ENCODE peak calls at places on chromosome 16, in seven cellular contexts. Q, B, P, M, E, Z and H are unnamed samples.

GRCh38 chr16:6250516-6250915 is 1082.1 kb upstream of the RBFOX1 start:
- DNase-seq in Q (no peak), B (no peak), P (no peak), M (peak; percentile 78), E (no peak), Z (no peak), H (no peak)

GRCh38 chr16:50878536-50878935 is 136.7 kb downstream of the CYLD start:
- DNase-seq in Q (no peak), B (no peak), P (no peak), M (no peak), E (no peak), Z (no peak), H (no peak)

GRCh38 chr16:58636474-58636873 is 6.8 kb upstream of the CNOT1 start:
- DNase-seq in Q (no peak), B (no peak), P (no peak), M (no peak), E (no peak), Z (no peak), H (no peak)

GRCh38 chr16:21203155-21203797 is 8.1 kb downstream of the ZP2 start:
- DNase-seq in Q (no peak), B (no peak), P (no peak), M (no peak), E (no peak), Z (no peak), H (no peak)

GRCh38 chr16:69839798-69840409 is 77.8 kb downstream of the WWP2 start:
- DNase-seq in Q (no peak), B (no peak), P (no peak), M (no peak), E (no peak), Z (no peak), H (no peak)

GRCh38 chr16:12815361-12815760 is 11.7 kb upstream of the CPPED1 start:
- DNase-seq in Q (no peak), B (no peak), P (no peak), M (no peak), E (no peak), Z (no peak), H (no peak)

GRCh38 chr16:83965444-83966152 is 2.4 kb upstream of the NECAB2 start:
- DNase-seq in Q (no peak), B (no peak), P (no peak), M (no peak), E (no peak), Z (no peak), H (no peak)

GRCh38 chr16:21104124-21104860 is 46.4 kb downstream of the DNAH3 start:
- DNase-seq in Q (no peak), B (no peak), P (no peak), M (no peak), E (peak; percentile 68), Z (no peak), H (peak; percentile 18)

GRCh38 chr16:57224651-57225335 is 20.3 kb upstream of the ARL2BP start:
- DNase-seq in Q (no peak), B (no peak), P (no peak), M (no peak), E (no peak), Z (peak; percentile 26), H (no peak)

GRCh38 chr16:30394603-30395154 is 541 bp upstream of the ZNF48 start:
- DNase-seq in Q (no peak), B (no peak), P (peak; percentile 68), M (peak; percentile 71), E (peak; percentile 50), Z (no peak), H (peak; percentile 80)

GRCh38 chr16:68272501-68273209 is 8.3 kb downstream of the SLC7A6 start:
- DNase-seq in Q (no peak), B (no peak), P (no peak), M (peak; percentile 81), E (no peak), Z (no peak), H (no peak)

GRCh38 chr16:17105239-17105721 is 365.5 kb downstream of the XYLT1 start:
- DNase-seq in Q (no peak), B (no peak), P (no peak), M (no peak), E (peak; percentile 2), Z (no peak), H (no peak)

GRCh38 chr16:31094088-31094423 is 541 bp downstream of the VKORC1 start:
- DNase-seq in Q (peak; percentile 38), B (no peak), P (peak; percentile 20), M (peak; percentile 50), E (no peak), Z (no peak), H (no peak)

GRCh38 chr16:57753448-57754353 is 18.1 kb downstream of the KATNB1 start:
- DNase-seq in Q (peak; percentile 17), B (no peak), P (no peak), M (no peak), E (no peak), Z (no peak), H (no peak)

GRCh38 chr16:66416981-66417700 is 10.0 kb upstream of the BEAN1 start:
- DNase-seq in Q (no peak), B (no peak), P (no peak), M (no peak), E (peak; percentile 58), Z (no peak), H (peak; percentile 25)

GRCh38 chr16:23148513-23149266 is 562 bp downstream of the USP31 start:
- DNase-seq in Q (peak; percentile 34), B (peak; percentile 71), P (peak; percentile 32), M (no peak), E (peak; percentile 22), Z (peak; percentile 77), H (peak; percentile 57)

GRCh38 chr16:81524382-81524781 is 79.8 kb downstream of the CMIP start:
- DNase-seq in Q (no peak), B (no peak), P (no peak), M (no peak), E (no peak), Z (peak; percentile 96), H (no peak)

GRCh38 chr16:80806957-80807356 is 2.6 kb upstream of the CDYL2 start:
- DNase-seq in Q (no peak), B (no peak), P (no peak), M (no peak), E (peak; percentile 69), Z (no peak), H (peak; percentile 11)

GRCh38 chr16:72481419-72481818 is 309.5 kb upstream of the PMFBP1 start:
- DNase-seq in Q (no peak), B (no peak), P (no peak), M (no peak), E (no peak), Z (no peak), H (no peak)

GRCh38 chr16:74573622-74574021 is 33.3 kb downstream of the GLG1 start:
- DNase-seq in Q (no peak), B (no peak), P (no peak), M (no peak), E (no peak), Z (no peak), H (no peak)

GRCh38 chr16:74565378-74565777 is 41.5 kb downstream of the GLG1 start:
- DNase-seq in Q (no peak), B (no peak), P (no peak), M (no peak), E (no peak), Z (no peak), H (no peak)

GRCh38 chr16:74567901-74568300 is 39.0 kb downstream of the GLG1 start:
- DNase-seq in Q (no peak), B (no peak), P (no peak), M (no peak), E (no peak), Z (no peak), H (no peak)

GRCh38 chr16:74570412-74571301 is 36.3 kb downstream of the GLG1 start:
- DNase-seq in Q (no peak), B (no peak), P (no peak), M (no peak), E (peak; percentile 12), Z (no peak), H (no peak)

GRCh38 chr16:74568961-74569631 is 37.8 kb downstream of the GLG1 start:
- DNase-seq in Q (no peak), B (no peak), P (no peak), M (no peak), E (peak; percentile 63), Z (no peak), H (peak; percentile 48)
- H3K23ac ChIP-seq in Q (no peak overlapping the region), B (no peak overlapping the region), P (no peak overlapping the region), M (no peak overlapping the region), E (no peak overlapping the region), Z (no peak overlapping the region), H (no peak overlapping the region)

GRCh38 chr16:86355538-86355937 is 154.8 kb upstream of the FOXF1 start:
- DNase-seq in Q (no peak), B (no peak), P (no peak), M (no peak), E (peak; percentile 93), Z (no peak), H (peak; percentile 82)
- H3K27ac ChIP-seq in Q (no peak overlapping the region), B (no peak overlapping the region), P (no peak overlapping the region), M (no peak overlapping the region), E (peak overlapping the region; percentile 99), Z (no peak overlapping the region), H (no peak overlapping the region)

DNA sequence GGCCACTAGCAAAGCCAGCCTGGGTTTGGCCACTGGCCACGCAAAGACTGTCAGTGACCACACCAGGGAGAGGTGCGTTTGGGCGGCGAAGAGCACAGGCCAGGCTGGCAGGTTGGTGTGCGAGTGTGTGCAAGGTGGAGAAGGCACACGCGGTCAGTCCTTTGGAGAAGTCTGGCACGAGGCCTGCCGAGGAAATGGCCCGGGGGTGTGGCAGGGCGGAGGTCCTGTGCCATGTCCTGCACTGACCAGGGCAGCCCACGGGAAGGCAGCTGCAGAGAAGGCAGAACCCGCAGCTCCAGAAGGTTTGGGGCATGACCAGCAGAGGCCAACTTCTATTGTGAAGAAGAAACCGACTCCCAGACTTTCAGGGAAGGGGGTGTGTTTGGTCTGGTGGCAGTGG is 90.8 kb downstream of the ADCY9 start:
- DNase-seq in Q (no peak), B (no peak), P (no peak), M (no peak), E (no peak), Z (no peak), H (no peak)
- H3K18ac ChIP-seq in Q (no peak overlapping the region), B (no peak overlapping the region), P (peak overlapping the region; percentile 85), M (no peak overlapping the region), E (no peak overlapping the region), Z (no peak overlapping the region), H (no peak overlapping the region)

GRCh38 chr16:3070608-3071111 is 5.2 kb downstream of the IL32 start:
- DNase-seq in Q (no peak), B (no peak), P (no peak), M (no peak), E (no peak), Z (no peak), H (no peak)

GRCh38 chr16:3074860-3075545 is 9.6 kb downstream of the IL32 start:
- DNase-seq in Q (no peak), B (no peak), P (no peak), M (no peak), E (no peak), Z (no peak), H (no peak)

GRCh38 chr16:3076577-3076976 is 11.1 kb downstream of the IL32 start:
- DNase-seq in Q (no peak), B (no peak), P (no peak), M (no peak), E (no peak), Z (no peak), H (no peak)

GRCh38 chr16:3071655-3072054 is 6.2 kb downstream of the IL32 start:
- DNase-seq in Q (no peak), B (no peak), P (no peak), M (no peak), E (no peak), Z (no peak), H (no peak)

DNA sequence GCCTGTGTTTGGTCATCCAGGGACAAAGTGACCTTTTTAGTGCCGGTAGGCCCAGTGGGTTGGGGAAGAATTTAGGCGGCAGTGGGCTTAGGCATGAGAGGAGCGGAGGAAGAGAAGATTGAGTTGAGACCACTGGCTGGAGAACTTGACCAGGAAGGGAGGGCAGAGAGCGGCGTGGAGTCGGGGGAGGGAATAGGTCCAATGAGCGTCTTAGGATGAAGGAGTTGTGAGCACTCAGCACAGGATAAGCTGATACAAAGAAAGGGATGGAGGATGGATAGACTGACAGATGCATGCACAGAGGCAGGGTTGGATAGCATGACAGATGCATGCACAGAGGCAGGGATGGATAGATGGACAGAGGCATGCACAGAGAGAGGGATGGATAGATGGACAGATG is 8.0 kb downstream of the IL32 start:
- DNase-seq in Q (no peak), B (no peak), P (no peak), M (no peak), E (no peak), Z (no peak), H (no peak)
- H3K23ac ChIP-seq in Q (no peak overlapping the region), B (no peak overlapping the region), P (peak overlapping the region; percentile 9), M (no peak overlapping the region), E (no peak overlapping the region), Z (no peak overlapping the region), H (no peak overlapping the region)